ENCODE peak calls at places on chromosomes 7 and 10, in four cellular contexts. G is mesendoderm, X is H1, T is trophoblast cell. S is an unnamed sample. For H3K79me2, the result is how much of the 10 kb centered on the place peaks cover.

GRCh38 chr10:48234807-48235206 is 39.7 kb downstream of the FRMPD2 start:
- DNase-seq in G (no peak), X (no peak), T (no peak), S (peak)

GRCh38 chr10:63005246-63005645 is 127.9 kb upstream of the NRBF2 start:
- DNase-seq in X (no peak), T (no peak), G (no peak), S (no peak)

GRCh38 chr7:155763721-155764431 is 48.4 kb downstream of the SHH start:
- DNase-seq in T (no peak), X (no peak), G (no peak), S (no peak)

GRCh38 chr7:105643857-105644256 is 62.6 kb upstream of the EFCAB10 start:
- DNase-seq in T (no peak), G (peak), X (no peak), S (no peak)

GRCh38 chr7:124497209-124497608 is 268.4 kb downstream of the GPR37 start:
- DNase-seq in G (no peak), X (no peak), T (no peak), S (no peak)

GRCh38 chr7:120941856-120942255 is 8.7 kb upstream of the ING3 start:
- DNase-seq in X (no peak), G (no peak), T (no peak), S (no peak)

GRCh38 chr10:127028556-127028955 is 123.3 kb downstream of the DOCK1 start:
- DNase-seq in X (no peak), T (no peak), G (no peak), S (no peak)

GRCh38 chr10:127036987-127037386 is 131.8 kb downstream of the DOCK1 start:
- DNase-seq in X (no peak), G (no peak), T (no peak), S (no peak)

GRCh38 chr7:70766109-70766508 is 365.8 kb upstream of the GALNT17 start:
- DNase-seq in X (no peak), G (no peak), T (no peak), S (no peak)

GRCh38 chr7:129367349-129367699 is 66.9 kb upstream of the STRIP2 start:
- DNase-seq in X (no peak), G (no peak), T (no peak), S (no peak)

GRCh38 chr7:14936530-14936929 is 34.0 kb upstream of the DGKB start:
- DNase-seq in X (no peak), T (no peak), G (peak), S (no peak)

GRCh38 chr10:14571866-14572507 is 202.7 kb downstream of the FAM107B start:
- DNase-seq in T (no peak), X (no peak), G (no peak), S (peak)

GRCh38 chr10:69508738-69509340 is 57.6 kb downstream of the TSPAN15 start:
- DNase-seq in X (no peak), T (no peak), G (no peak), S (no peak)

GRCh38 chr10:126569513-126570447 is 100.7 kb downstream of the C10orf90 start:
- DNase-seq in G (peak), T (peak), X (no peak), S (no peak)

GRCh38 chr10:47276576-47277351 is 23.2 kb upstream of the GDF10 start:
- DNase-seq in T (no peak), X (no peak), G (no peak), S (no peak)

GRCh38 chr10:85458274-85458673 is 908.3 kb downstream of the GRID1 start:
- DNase-seq in T (no peak), G (no peak), X (no peak), S (no peak)

GRCh38 chr7:77944183-77945182 is 145.9 kb downstream of the PHTF2 start:
- DNase-seq in G (peak), X (no peak), T (no peak), S (no peak)

GRCh38 chr10:21509391-21510217 is 15.9 kb downstream of the SKIDA1 start:
- DNase-seq in X (no peak), T (no peak), G (peak), S (no peak)

GRCh38 chr7:95972554-95972953 is 200.2 kb downstream of the DYNC1I1 start:
- DNase-seq in T (no peak), G (no peak), X (no peak), S (no peak)

GRCh38 chr10:74231375-74231774 is 80.4 kb downstream of the ADK start:
- DNase-seq in G (no peak), T (peak), X (no peak), S (no peak)

GRCh38 chr10:132140167-132140925 is 46.4 kb upstream of the DPYSL4 start:
- DNase-seq in G (no peak), T (no peak), X (no peak), S (no peak)

GRCh38 chr10:70934701-70935100 is 46.3 kb upstream of the PCBD1 start:
- DNase-seq in G (no peak), X (no peak), T (no peak), S (no peak)

DNA sequence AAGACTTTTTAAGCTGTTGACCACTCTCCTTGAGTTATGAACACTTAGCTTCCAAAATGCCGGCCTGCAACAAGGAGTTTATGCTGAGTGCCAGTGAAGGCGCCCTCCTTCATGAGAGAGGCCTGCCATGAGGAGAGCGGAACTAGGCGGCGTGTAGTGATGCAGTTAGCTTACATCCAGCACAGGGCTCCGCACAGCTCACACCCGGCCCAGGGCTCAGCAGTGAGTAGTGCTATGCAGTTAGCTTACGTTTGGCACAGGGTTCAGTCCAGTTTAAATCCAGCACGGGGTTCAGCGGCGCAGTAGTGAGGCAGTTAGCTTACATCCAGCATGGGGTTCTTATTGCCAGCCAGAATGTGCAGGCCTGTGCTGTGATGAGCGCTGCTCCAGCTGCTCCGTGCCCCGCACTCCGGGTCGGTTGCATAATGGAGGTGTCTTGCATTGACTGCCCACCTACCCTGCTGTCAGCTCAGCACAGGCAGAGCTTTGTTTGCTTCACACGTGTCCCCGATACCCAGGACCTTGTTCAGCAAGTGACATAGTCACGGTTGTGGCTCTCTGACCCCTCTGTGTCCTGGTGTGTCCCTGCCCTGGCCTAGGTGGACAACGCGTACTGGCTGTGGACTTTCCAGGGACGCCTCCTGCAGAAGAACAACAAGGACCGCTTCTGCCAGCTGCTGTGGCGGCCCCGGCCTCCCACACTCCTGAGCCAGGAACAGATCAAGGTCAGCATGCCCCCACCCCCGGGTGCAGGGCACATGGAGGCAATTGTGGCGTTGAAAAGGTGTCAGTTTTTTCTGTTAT is 21.9 kb downstream of the EIF3B start:
- DNase-seq in G (no peak), X (no peak), T (no peak), S (no peak)
- H4K8ac ChIP-seq in G (no peak), X (peak), T (no peak), S (no peak)

GRCh38 chr10:88028072-88028471 is 164.6 kb downstream of the PTEN start:
- DNase-seq in G (no peak), T (no peak), X (no peak), S (no peak)

GRCh38 chr10:88032566-88032965 is 169.1 kb downstream of the PTEN start:
- DNase-seq in X (no peak), T (no peak), G (peak), S (no peak)

GRCh38 chr10:88027570-88027969 is 164.1 kb downstream of the PTEN start:
- DNase-seq in G (no peak), T (no peak), X (no peak), S (no peak)

GRCh38 chr10:88033380-88033779 is 170.0 kb downstream of the PTEN start:
- DNase-seq in T (no peak), X (no peak), G (no peak), S (no peak)

GRCh38 chr10:88028654-88029053 is 165.2 kb downstream of the PTEN start:
- DNase-seq in X (no peak), T (no peak), G (peak), S (no peak)
- H3K79me2 ChIP-seq in X (under half), T (under half), G (under half), S (under half)

GRCh38 chr10:119222531-119222930 is 15.2 kb downstream of the GRK5 start:
- DNase-seq in G (no peak), X (no peak), T (no peak), S (no peak)

GRCh38 chr10:119222966-119223386 is 15.6 kb downstream of the GRK5 start:
- DNase-seq in T (no peak), X (no peak), G (no peak), S (no peak)

GRCh38 chr10:119221201-119221600 is 13.8 kb downstream of the GRK5 start:
- DNase-seq in T (no peak), G (no peak), X (no peak), S (no peak)

GRCh38 chr10:119219747-119220320 is 12.5 kb downstream of the GRK5 start:
- DNase-seq in X (no peak), T (no peak), G (no peak), S (no peak)

DNA sequence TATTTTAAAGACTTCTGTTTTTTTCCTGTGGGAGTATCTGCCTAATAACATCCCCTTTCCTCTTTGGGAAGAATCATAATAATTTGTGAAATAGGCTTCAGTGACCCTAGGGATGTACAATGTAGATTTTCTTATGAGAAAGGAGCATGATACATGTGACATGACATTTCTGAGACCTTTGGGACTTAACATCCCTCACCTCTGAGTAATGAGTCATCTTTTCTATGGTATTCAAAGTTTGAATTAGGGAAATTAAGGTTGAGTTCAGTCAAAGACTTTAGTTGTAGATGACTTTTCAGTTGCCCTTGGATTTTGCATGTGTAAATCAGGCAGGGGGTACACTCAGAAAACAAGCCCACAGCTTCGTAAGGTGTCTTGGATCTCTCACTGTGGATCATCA is 14.3 kb downstream of the GRK5 start:
- DNase-seq in G (no peak), T (no peak), X (no peak), S (no peak)
- H4K8ac ChIP-seq in G (no peak), T (no peak), X (no peak), S (no peak)

DNA sequence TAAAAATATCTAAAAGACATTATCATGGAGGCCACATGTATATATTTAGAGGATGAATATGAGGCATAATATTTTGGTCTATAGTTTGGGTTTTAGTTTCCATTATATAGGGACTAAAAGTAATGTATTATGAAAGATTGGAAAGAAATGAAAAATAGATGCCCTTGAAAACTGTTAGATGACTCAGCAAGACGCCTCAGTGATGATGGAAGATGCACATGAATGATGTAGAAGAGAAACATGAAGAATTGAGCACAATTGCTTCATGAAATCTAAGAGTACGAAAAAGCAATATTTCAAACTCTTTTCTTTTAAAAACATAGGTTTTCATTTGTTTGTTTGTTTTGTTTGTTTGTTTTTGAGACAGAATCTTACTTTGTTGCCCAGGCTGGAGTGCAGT is 89.8 kb downstream of the ARL4A start:
- DNase-seq in T (no peak), X (no peak), G (no peak), S (no peak)
- H3K79me2 ChIP-seq in T (under half), X (under half), G (under half), S (under half)

DNA sequence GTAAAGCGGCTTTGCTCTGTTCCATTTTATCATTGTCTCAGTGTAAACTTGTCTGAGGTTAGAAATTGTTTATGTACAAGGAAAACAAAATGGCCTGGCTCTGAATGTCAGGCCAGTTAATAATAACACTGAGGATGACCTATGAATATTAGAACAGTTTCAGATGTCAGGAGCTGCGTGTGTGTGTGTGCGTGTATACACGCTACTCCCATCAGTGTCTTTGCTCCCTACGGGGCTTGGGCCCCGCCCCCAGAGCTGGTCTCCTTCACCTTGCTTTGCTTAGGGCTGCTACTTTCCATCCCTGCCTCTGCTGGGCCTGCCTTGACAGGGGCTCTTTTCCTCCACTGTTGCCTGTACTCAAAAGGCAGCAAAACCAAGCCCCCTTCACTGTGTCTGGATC is 142.3 kb upstream of the BET1 start:
- DNase-seq in T (no peak), X (no peak), G (no peak), S (no peak)
- H4K8ac ChIP-seq in T (no peak), X (peak), G (no peak), S (no peak)

GRCh38 chr10:8445353-8445752 is 390.9 kb downstream of the GATA3 start:
- DNase-seq in T (no peak), G (no peak), X (no peak), S (no peak)

GRCh38 chr10:8449909-8450308 is 395.4 kb downstream of the GATA3 start:
- DNase-seq in G (no peak), X (no peak), T (no peak), S (no peak)

GRCh38 chr10:8439040-8439439 is 384.6 kb downstream of the GATA3 start:
- DNase-seq in X (no peak), T (peak), G (no peak), S (no peak)

GRCh38 chr10:8444630-8445029 is 390.1 kb downstream of the GATA3 start:
- DNase-seq in G (peak), X (peak), T (no peak), S (peak)
- H3K79me2 ChIP-seq in G (under half), X (under half), T (under half), S (under half)

GRCh38 chr7:31955641-31956040 is 114.6 kb downstream of the PDE1C start:
- DNase-seq in X (no peak), G (no peak), T (no peak), S (no peak)
- H4K8ac ChIP-seq in X (no peak), G (no peak), T (no peak), S (no peak)

GRCh38 chr10:1301138-1301537 is 245.0 kb downstream of the WDR37 start:
- DNase-seq in G (no peak), T (no peak), X (no peak), S (no peak)
- H3K79me2 ChIP-seq in G (under half), T (under half), X (under half), S (under half)